ENCODE peak calls at places on chromosome 14, in six cellular contexts. E, X, L, Y, P and I are unnamed samples. For H3K4me1, the result is how much of the 10 kb centered on the place peaks cover.

GRCh38 chr14:104224516-104225281 is 86.3 kb downstream of the KIF26A start:
- DNase-seq in E (peak), Y (no peak), P (no peak), L (peak), X (no peak), I (no peak)

GRCh38 chr14:81436296-81437138 is 36.4 kb upstream of the STON2 start:
- DNase-seq in Y (peak), P (peak), L (peak), X (peak), E (peak), I (no peak)

GRCh38 chr14:83196235-83196634 is 1662.6 kb upstream of the SEL1L start:
- DNase-seq in P (no peak), X (no peak), E (no peak), L (no peak), Y (no peak), I (no peak)

GRCh38 chr14:29242755-29243340 is 476.3 kb downstream of the FOXG1 start:
- DNase-seq in L (no peak), E (no peak), X (no peak), Y (peak), P (no peak), I (no peak)

GRCh38 chr14:70698288-70698687 is 56.6 kb downstream of the TTC9 start:
- DNase-seq in E (peak), Y (peak), P (peak), X (no peak), L (no peak), I (no peak)

GRCh38 chr14:52121441-52121840 is 52.6 kb upstream of the NID2 start:
- DNase-seq in E (no peak), Y (no peak), X (no peak), L (no peak), P (no peak), I (no peak)

GRCh38 chr14:101083564-101084435 is 180.3 kb upstream of the RTL1 start:
- DNase-seq in X (no peak), P (peak), L (no peak), Y (no peak), E (peak), I (no peak)

GRCh38 chr14:85175556-85175955 is 354.4 kb upstream of the FLRT2 start:
- DNase-seq in P (no peak), E (no peak), Y (peak), L (no peak), X (no peak), I (no peak)

GRCh38 chr14:49691031-49691430 is 1.9 kb upstream of the KLHDC1 start:
- DNase-seq in L (no peak), X (no peak), E (no peak), P (no peak), Y (no peak), I (no peak)

GRCh38 chr14:92460916-92461579 is 52.5 kb upstream of the RIN3 start:
- DNase-seq in P (no peak), E (peak), X (no peak), L (no peak), Y (peak), I (no peak)

GRCh38 chr14:89465894-89466293 is 48.9 kb upstream of the FOXN3 start:
- DNase-seq in X (no peak), P (no peak), L (no peak), Y (no peak), E (no peak), I (no peak)

GRCh38 chr14:63438065-63438757 is 105.0 kb downstream of the PPP2R5E start:
- DNase-seq in X (no peak), P (peak), L (peak), Y (peak), E (no peak), I (peak)

GRCh38 chr14:54108481-54109471 is 152.2 kb upstream of the BMP4 start:
- DNase-seq in P (peak), L (no peak), E (no peak), X (no peak), Y (peak), I (no peak)

DNA sequence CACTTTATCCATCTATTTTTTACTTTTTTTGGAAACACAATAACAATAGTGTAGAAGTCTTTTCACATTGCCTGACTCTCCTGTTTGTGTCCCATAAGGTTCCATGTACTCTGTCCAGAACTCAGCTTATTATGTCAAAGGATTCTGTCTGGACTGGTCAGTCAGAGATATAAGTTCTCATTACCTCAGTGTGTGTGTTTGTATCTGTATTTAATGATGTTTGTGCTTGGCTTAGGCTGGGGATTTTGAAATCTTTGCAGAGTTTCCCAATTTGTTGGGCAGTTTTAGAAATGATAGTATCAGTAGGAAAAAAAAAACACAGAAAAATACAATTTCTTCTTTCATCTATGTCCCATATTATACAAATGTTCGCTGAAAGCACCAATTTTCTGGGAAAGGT is 120.9 kb downstream of the RAD51B start:
- DNase-seq in Y (peak), E (no peak), L (no peak), P (peak), X (no peak), I (no peak)
- H3K4me1 ChIP-seq in Y (under half), E (under half), L (under half), P (under half), X (under half), I (under half)

GRCh38 chr14:61535032-61535431 is 160.3 kb upstream of the HIF1A start:
- DNase-seq in L (no peak), E (no peak), P (peak), X (no peak), Y (no peak), I (no peak)
- H3K4me1 ChIP-seq in L (under half), E (under half), P (half or more), X (under half), Y (under half), I (under half)

GRCh38 chr14:77026166-77026929 is 2.2 kb downstream of the IRF2BPL start:
- DNase-seq in E (peak), X (no peak), L (peak), Y (peak), P (no peak), I (no peak)
- H3K4me1 ChIP-seq in E (under half), X (half or more), L (under half), Y (under half), P (half or more), I (under half)

GRCh38 chr14:32171469-32171868 is 30.4 kb upstream of the RNU6-7 start:
- DNase-seq in X (no peak), E (no peak), P (no peak), L (no peak), Y (no peak), I (no peak)

GRCh38 chr14:32167907-32168306 is 33.9 kb upstream of the RNU6-7 start:
- DNase-seq in L (no peak), Y (no peak), P (no peak), E (no peak), X (no peak), I (no peak)

GRCh38 chr14:32166924-32167323 is 34.9 kb upstream of the RNU6-7 start:
- DNase-seq in L (no peak), E (no peak), X (no peak), P (no peak), Y (no peak), I (no peak)

DNA sequence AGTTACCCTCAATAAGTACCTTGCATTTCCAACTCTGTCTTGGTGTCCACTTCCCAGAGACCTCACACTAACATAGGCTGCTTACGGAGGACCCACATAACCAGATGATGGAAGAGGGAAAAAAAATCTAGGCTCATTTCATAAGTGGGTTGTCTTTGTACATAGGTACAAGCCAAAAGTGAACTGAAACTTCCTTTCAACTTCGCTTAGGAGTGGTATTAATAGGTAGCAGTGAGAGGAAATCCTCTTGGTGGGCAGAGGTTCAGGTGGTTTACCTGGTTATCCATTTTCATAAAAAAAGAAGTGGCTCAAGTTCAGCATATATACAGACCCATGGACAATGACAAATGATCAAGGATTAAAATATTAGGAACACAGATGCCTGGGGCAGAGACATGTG is 35.8 kb upstream of the RNU6-7 start:
- DNase-seq in L (no peak), P (no peak), E (no peak), Y (no peak), X (no peak), I (no peak)
- H3K4me1 ChIP-seq in L (under half), P (under half), E (under half), Y (under half), X (under half), I (under half)

DNA sequence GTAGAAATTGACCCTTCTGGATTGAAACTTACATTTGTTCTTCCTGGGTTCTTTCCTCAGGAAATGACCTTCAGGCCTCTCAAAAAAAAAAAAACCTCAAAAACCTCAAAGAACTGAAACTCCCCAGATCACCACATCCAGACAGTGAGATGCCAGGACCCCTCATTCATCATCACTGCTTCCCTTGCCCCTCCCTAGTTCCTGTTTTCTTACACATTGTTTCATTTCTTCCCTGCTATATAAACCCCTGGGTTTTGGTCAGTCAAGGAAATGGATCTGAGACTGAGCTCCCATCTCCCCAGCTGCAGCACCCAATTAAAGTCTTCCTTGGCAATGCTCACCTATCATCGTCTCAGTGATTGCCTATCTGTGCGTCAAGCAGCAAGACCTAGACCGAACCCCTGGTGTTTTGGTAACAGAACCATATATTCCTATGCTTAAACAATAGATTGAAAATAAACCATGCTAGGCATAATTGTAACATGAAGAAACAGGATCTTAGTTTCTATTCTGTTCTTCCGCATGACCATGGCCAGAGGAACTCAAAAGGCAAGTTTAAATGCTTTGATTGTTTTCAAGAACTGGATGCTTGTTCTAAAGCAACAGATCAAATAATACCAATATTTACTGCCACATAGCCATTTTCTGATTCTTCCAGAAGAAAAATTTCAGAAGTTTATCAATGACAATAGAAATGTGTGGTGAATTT is 108.0 kb upstream of the MAX start:
- DNase-seq in X (no peak), Y (peak), P (no peak), L (no peak), E (no peak), I (no peak)
- H3K4me1 ChIP-seq in X (under half), Y (under half), P (under half), L (under half), E (under half), I (under half)

GRCh38 chr14:21525995-21526671 is at the start of gene SALL2:
- DNase-seq in Y (peak), E (peak), P (peak), X (peak), L (peak), I (peak)
- H3K4me1 ChIP-seq in Y (under half), E (under half), P (under half), X (under half), L (under half), I (under half)

GRCh38 chr14:91406982-91407381 is 10.6 kb downstream of the CCDC88C start:
- DNase-seq in X (no peak), Y (no peak), P (no peak), E (no peak), L (no peak), I (no peak)
- H3K4me1 ChIP-seq in X (under half), Y (under half), P (under half), E (under half), L (under half), I (under half)